ENCODE peak calls at places on chromosomes 4 and X, in eight cellular contexts. K is HCT116; D is psoas muscle; N is activated CD8-positive, alpha-beta memory T cell treated with anti-CD3 and anti-CD28 coated beads, Interleukin-2, amount 50 U/mL, for 4 hours; Y is NCI-H460; U is glomerular endothelial cell; T is activated CD4-positive, alpha-beta memory T cell treated with anti-CD3 and anti-CD28 coated beads, Interleukin-2, amount 10 ng/mL, durations not matched to agents 7 days and 5 days; P is NCI-H446 treated with DMSO at 0.1 percent for 48 hours. F is an unnamed sample.

GRCh38 chr4:24372915-24373314 is 211.4 kb downstream of the DHX15 start:
- DNase-seq in T (no peak), U (no peak), D (no peak), K (no peak), N (no peak), P (no peak), Y (no peak), F (no peak)

GRCh38 chr4:176137626-176138025 is 57.8 kb downstream of the SPATA4 start:
- DNase-seq in K (no peak), P (no peak), D (no peak), N (no peak), T (no peak), Y (no peak), U (no peak), F (no peak)

GRCh38 chrX:44306336-44306735 is 37.1 kb downstream of the EFHC2 start:
- DNase-seq in K (no peak), Y (no peak), N (no peak), U (no peak), T (no peak), P (peak), D (no peak), F (no peak)

GRCh38 chr4:153241295-153241694 is 37.1 kb downstream of the TRIM2 start:
- DNase-seq in U (no peak), D (no peak), T (no peak), Y (no peak), K (no peak), N (no peak), P (no peak), F (no peak)

GRCh38 chr4:90306810-90307209 is 179.6 kb downstream of the CCSER1 start:
- DNase-seq in D (no peak), K (no peak), P (no peak), Y (no peak), U (no peak), T (no peak), N (no peak), F (no peak)

GRCh38 chr4:135240796-135241195 is 1039.2 kb upstream of the PABPC4L start:
- DNase-seq in U (no peak), P (no peak), D (no peak), Y (no peak), N (no peak), T (no peak), K (no peak), F (peak)

GRCh38 chr4:86508436-86508835 is 85.7 kb upstream of the PTPN13 start:
- DNase-seq in T (no peak), N (no peak), K (no peak), D (no peak), U (no peak), Y (no peak), P (no peak), F (no peak)

GRCh38 chrX:93673869-93674271 is at the start of gene FAM133A:
- DNase-seq in N (no peak), Y (peak), P (peak), K (no peak), U (no peak), D (no peak), T (no peak), F (no peak)

GRCh38 chrX:110268875-110269274 is 49.0 kb downstream of the AMMECR1 start:
- DNase-seq in U (no peak), T (no peak), K (no peak), Y (no peak), D (no peak), N (no peak), P (no peak), F (no peak)

GRCh38 chrX:39591099-39591498 is 506.7 kb downstream of the BCOR start:
- DNase-seq in Y (no peak), T (no peak), U (no peak), N (no peak), D (no peak), P (no peak), K (no peak), F (no peak)

GRCh38 chr4:165355900-165356300 is 22.9 kb upstream of the CPE start:
- DNase-seq in U (no peak), T (no peak), D (no peak), P (peak), N (no peak), Y (no peak), K (peak), F (no peak)

GRCh38 chr4:179871726-179872125 is 2371.5 kb upstream of the TENM3 start:
- DNase-seq in U (no peak), N (no peak), T (no peak), K (no peak), Y (no peak), P (no peak), D (no peak), F (no peak)

GRCh38 chr4:3324093-3324815 is 31.4 kb downstream of the RGS12 start:
- DNase-seq in P (no peak), Y (no peak), N (no peak), K (no peak), T (peak), D (no peak), U (no peak), F (no peak)

GRCh38 chr4:113541933-113542332 is 219.6 kb downstream of the CAMK2D start:
- DNase-seq in Y (no peak), T (no peak), U (no peak), D (no peak), P (no peak), N (no peak), K (no peak), F (no peak)

GRCh38 chrX:116667760-116668159 is 205.0 kb upstream of the CT83 start:
- DNase-seq in T (no peak), K (no peak), P (no peak), N (no peak), D (no peak), Y (no peak), U (no peak), F (no peak)

GRCh38 chr4:153064571-153064970 is 128.4 kb downstream of the FHDC1 start:
- DNase-seq in K (no peak), P (no peak), Y (no peak), N (no peak), T (no peak), D (no peak), U (no peak), F (no peak)

GRCh38 chrX:136689441-136689840 is 41.5 kb downstream of the CD40LG start:
- DNase-seq in U (no peak), K (no peak), Y (no peak), T (peak), D (no peak), N (no peak), P (no peak), F (no peak)

GRCh38 chrX:110665636-110666035 is 130.0 kb downstream of the CHRDL1 start:
- DNase-seq in U (no peak), D (peak), N (no peak), K (no peak), T (peak), P (no peak), Y (peak), F (peak)

GRCh38 chr4:932713-933070 is 432 bp downstream of the TMEM175 start:
- DNase-seq in D (no peak), Y (no peak), U (no peak), N (no peak), T (no peak), P (no peak), K (no peak), F (no peak)

GRCh38 chr4:9964884-9965283 is 56.4 kb downstream of the SLC2A9 start:
- DNase-seq in D (no peak), N (no peak), U (no peak), K (no peak), Y (no peak), T (no peak), P (no peak), F (no peak)

GRCh38 chrX:47217121-47217851 is 1.2 kb upstream of the CDK16 start:
- DNase-seq in T (no peak), P (no peak), D (peak), N (no peak), K (no peak), Y (peak), U (no peak), F (no peak)

GRCh38 chr4:55906999-55907398 is 41.7 kb upstream of the CEP135 start:
- DNase-seq in K (peak), U (no peak), T (no peak), D (no peak), P (no peak), N (no peak), Y (no peak), F (no peak)

GRCh38 chrX:30821116-30821515 is 67.9 kb downstream of the TAB3 start:
- DNase-seq in D (no peak), N (no peak), T (no peak), K (no peak), Y (peak), P (no peak), U (no peak), F (no peak)

GRCh38 chr4:113673450-113673849 is 88.1 kb downstream of the CAMK2D start:
- DNase-seq in K (peak), D (no peak), P (no peak), Y (no peak), T (peak), N (peak), U (no peak), F (no peak)

GRCh38 chrX:5113128-5113527 is 1115.5 kb downstream of the NLGN4X start:
- DNase-seq in D (no peak), N (no peak), K (no peak), P (no peak), Y (no peak), U (no peak), T (no peak), F (no peak)

GRCh38 chr4:89289312-89289711 is 18.3 kb downstream of the GPRIN3 start:
- DNase-seq in D (no peak), Y (no peak), P (no peak), U (no peak), K (no peak), T (no peak), N (no peak), F (no peak)

GRCh38 chr4:110503588-110504435 is 27.9 kb downstream of the ENPEP start:
- DNase-seq in D (no peak), K (no peak), P (no peak), T (no peak), N (no peak), U (no peak), Y (no peak), F (no peak)

F was measured in anterior cingulate cortex.